ENCODE peak calls at places on chromosome 15, in five cellular contexts. One of them, this sample, is unnamed.

GRCh38 chr15:101148881-101149664 is 102.8 kb downstream of the CHSY1 start:
- DNase-seq in heart left ventricle: no peak
- DNase-seq in PC-3: no peak
- DNase-seq in lower leg skin: no peak
- DNase-seq in MCF 10A: no peak
- DNase-seq in this sample: no peak

GRCh38 chr15:77076325-77076915 is 5.5 kb upstream of the TSPAN3 start:
- DNase-seq in heart left ventricle: no peak
- DNase-seq in PC-3: no peak
- DNase-seq in lower leg skin: no peak
- DNase-seq in MCF 10A: no peak
- DNase-seq in this sample: no peak

GRCh38 chr15:66896611-66897010 is 168.8 kb upstream of the SMAD3 start:
- DNase-seq in heart left ventricle: no peak
- DNase-seq in PC-3: no peak
- DNase-seq in lower leg skin: no peak
- DNase-seq in MCF 10A: no peak
- DNase-seq in this sample: no peak

GRCh38 chr15:61527836-61528589 is 298.9 kb upstream of the RORA start:
- DNase-seq in heart left ventricle: no peak
- DNase-seq in PC-3: no peak
- DNase-seq in lower leg skin: no peak
- DNase-seq in MCF 10A: no peak
- DNase-seq in this sample: no peak

GRCh38 chr15:98609144-98609852 is 39.0 kb upstream of the IGF1R start:
- DNase-seq in heart left ventricle: no peak
- DNase-seq in PC-3: peak; percentile 83
- DNase-seq in lower leg skin: no peak
- DNase-seq in MCF 10A: peak; percentile 71
- DNase-seq in this sample: no peak

GRCh38 chr15:78855746-78856145 is 16.9 kb upstream of the MORF4L1 start:
- DNase-seq in heart left ventricle: no peak
- DNase-seq in PC-3: no peak
- DNase-seq in lower leg skin: no peak
- DNase-seq in MCF 10A: no peak
- DNase-seq in this sample: no peak

GRCh38 chr15:48486228-48486627 is 155.0 kb downstream of the DUT start:
- DNase-seq in heart left ventricle: no peak
- DNase-seq in PC-3: no peak
- DNase-seq in lower leg skin: no peak
- DNase-seq in MCF 10A: no peak
- DNase-seq in this sample: no peak

GRCh38 chr15:52139599-52140462 is 27.3 kb upstream of the BCL2L10 start:
- DNase-seq in heart left ventricle: peak; percentile 74
- DNase-seq in PC-3: peak; percentile 79
- DNase-seq in lower leg skin: peak; percentile 64
- DNase-seq in MCF 10A: peak; percentile 80
- DNase-seq in this sample: peak; percentile 72

GRCh38 chr15:59917504-59918157 is 86.5 kb upstream of the FOXB1 start:
- DNase-seq in heart left ventricle: no peak
- DNase-seq in PC-3: peak; percentile 77
- DNase-seq in lower leg skin: peak; percentile 15
- DNase-seq in MCF 10A: peak; percentile 81
- DNase-seq in this sample: no peak

GRCh38 chr15:90839187-90840071 is 29.0 kb upstream of the FURIN start:
- DNase-seq in heart left ventricle: no peak
- DNase-seq in PC-3: no peak
- DNase-seq in lower leg skin: no peak
- DNase-seq in MCF 10A: peak; percentile 66
- DNase-seq in this sample: no peak

GRCh38 chr15:97929456-97930229 is 30.9 kb upstream of the ARRDC4 start:
- DNase-seq in heart left ventricle: no peak
- DNase-seq in PC-3: peak; percentile 76
- DNase-seq in lower leg skin: no peak
- DNase-seq in MCF 10A: peak; percentile 29
- DNase-seq in this sample: no peak

GRCh38 chr15:100340721-100341661 is 784 bp downstream of the ADAMTS17 start:
- DNase-seq in heart left ventricle: no peak
- DNase-seq in PC-3: no peak
- DNase-seq in lower leg skin: no peak
- DNase-seq in MCF 10A: no peak
- DNase-seq in this sample: peak; percentile 61

GRCh38 chr15:36579792-36580431 is 486 bp downstream of the CDIN1 start:
- DNase-seq in heart left ventricle: peak; percentile 66
- DNase-seq in PC-3: peak; percentile 18
- DNase-seq in lower leg skin: peak; percentile 28
- DNase-seq in MCF 10A: peak; percentile 3
- DNase-seq in this sample: no peak

GRCh38 chr15:99438691-99439523 is 126.9 kb upstream of the MEF2A start:
- DNase-seq in heart left ventricle: no peak
- DNase-seq in PC-3: no peak
- DNase-seq in lower leg skin: peak; percentile 12
- DNase-seq in MCF 10A: no peak
- DNase-seq in this sample: peak; percentile 45

GRCh38 chr15:101359365-101359947 is 64.4 kb upstream of the SNRPA1 start:
- DNase-seq in heart left ventricle: no peak
- DNase-seq in PC-3: peak; percentile 79
- DNase-seq in lower leg skin: no peak
- DNase-seq in MCF 10A: peak; percentile 77
- DNase-seq in this sample: no peak

GRCh38 chr15:66838202-66838601 is 136.2 kb downstream of the SMAD6 start:
- DNase-seq in heart left ventricle: no peak
- DNase-seq in PC-3: no peak
- DNase-seq in lower leg skin: no peak
- DNase-seq in MCF 10A: no peak
- DNase-seq in this sample: no peak

GRCh38 chr15:80779658-80780415 is 667 bp downstream of the CEMIP start:
- DNase-seq in heart left ventricle: no peak
- DNase-seq in PC-3: peak; percentile 48
- DNase-seq in lower leg skin: no peak
- DNase-seq in MCF 10A: peak; percentile 63
- DNase-seq in this sample: peak; percentile 14

GRCh38 chr15:90638241-90638691 is 78.9 kb upstream of the BLM start:
- DNase-seq in heart left ventricle: no peak
- DNase-seq in PC-3: no peak
- DNase-seq in lower leg skin: no peak
- DNase-seq in MCF 10A: no peak
- DNase-seq in this sample: no peak

GRCh38 chr15:63349156-63349555 is 32.5 kb downstream of the CA12 start:
- DNase-seq in heart left ventricle: no peak
- DNase-seq in PC-3: peak; percentile 57
- DNase-seq in lower leg skin: no peak
- DNase-seq in MCF 10A: peak; percentile 49
- DNase-seq in this sample: no peak

GRCh38 chr15:43516801-43517353 is 531 bp upstream of the MAP1A start:
- DNase-seq in heart left ventricle: no peak
- DNase-seq in PC-3: no peak
- DNase-seq in lower leg skin: no peak
- DNase-seq in MCF 10A: no peak
- DNase-seq in this sample: no peak

GRCh38 chr15:67080118-67080899 is 14.9 kb downstream of the SMAD3 start:
- DNase-seq in heart left ventricle: no peak
- DNase-seq in PC-3: no peak
- DNase-seq in lower leg skin: no peak
- DNase-seq in MCF 10A: no peak
- DNase-seq in this sample: peak; percentile 61

GRCh38 chr15:45662375-45662774 is 27.5 kb downstream of the SQOR start:
- DNase-seq in heart left ventricle: no peak
- DNase-seq in PC-3: no peak
- DNase-seq in lower leg skin: no peak
- DNase-seq in MCF 10A: no peak
- DNase-seq in this sample: no peak

GRCh38 chr15:58285921-58286278 is 145.9 kb upstream of the LIPC start:
- DNase-seq in heart left ventricle: no peak
- DNase-seq in PC-3: no peak
- DNase-seq in lower leg skin: no peak
- DNase-seq in MCF 10A: no peak
- DNase-seq in this sample: no peak

GRCh38 chr15:62209322-62209721 is 44.2 kb upstream of the C2CD4B start:
- DNase-seq in heart left ventricle: no peak
- DNase-seq in PC-3: no peak
- DNase-seq in lower leg skin: peak; percentile 23
- DNase-seq in MCF 10A: no peak
- DNase-seq in this sample: no peak

GRCh38 chr15:51752918-51753317 is 1.5 kb downstream of the TMOD2 start:
- DNase-seq in heart left ventricle: no peak
- DNase-seq in PC-3: no peak
- DNase-seq in lower leg skin: no peak
- DNase-seq in MCF 10A: no peak
- DNase-seq in this sample: no peak

GRCh38 chr15:39589815-39590644 is 9.2 kb downstream of the THBS1 start:
- DNase-seq in heart left ventricle: no peak
- DNase-seq in PC-3: peak; percentile 3
- DNase-seq in lower leg skin: no peak
- DNase-seq in MCF 10A: no peak
- DNase-seq in this sample: no peak

GRCh38 chr15:71680079-71680461 is 130.3 kb upstream of the NR2E3 start:
- DNase-seq in heart left ventricle: no peak
- DNase-seq in PC-3: peak; percentile 83
- DNase-seq in lower leg skin: no peak
- DNase-seq in MCF 10A: no peak
- DNase-seq in this sample: no peak

GRCh38 chr15:68230157-68231100 is 901 bp upstream of the CLN6 start:
- DNase-seq in heart left ventricle: no peak
- DNase-seq in PC-3: peak; percentile 3
- DNase-seq in lower leg skin: peak; percentile 38
- DNase-seq in MCF 10A: peak; percentile 17
- DNase-seq in this sample: no peak

GRCh38 chr15:80906159-80906775 is 83.4 kb downstream of the MESD start:
- DNase-seq in heart left ventricle: no peak
- DNase-seq in PC-3: peak; percentile 88
- DNase-seq in lower leg skin: no peak
- DNase-seq in MCF 10A: peak; percentile 91
- DNase-seq in this sample: peak; percentile 47

GRCh38 chr15:27459836-27460235 is 488.9 kb downstream of the GABRG3 start:
- DNase-seq in heart left ventricle: no peak
- DNase-seq in PC-3: no peak
- DNase-seq in lower leg skin: no peak
- DNase-seq in MCF 10A: no peak
- DNase-seq in this sample: no peak

GRCh38 chr15:101348015-101348414 is 53.0 kb upstream of the SNRPA1 start:
- DNase-seq in heart left ventricle: no peak
- DNase-seq in PC-3: no peak
- DNase-seq in lower leg skin: no peak
- DNase-seq in MCF 10A: no peak
- DNase-seq in this sample: no peak

GRCh38 chr15:85533949-85534543 is 153.6 kb downstream of the AKAP13 start:
- DNase-seq in heart left ventricle: no peak
- DNase-seq in PC-3: no peak
- DNase-seq in lower leg skin: no peak
- DNase-seq in MCF 10A: no peak
- DNase-seq in this sample: no peak

GRCh38 chr15:67433495-67434099 is 87.3 kb upstream of the C15orf61 start:
- DNase-seq in heart left ventricle: no peak
- DNase-seq in PC-3: peak; percentile 67
- DNase-seq in lower leg skin: peak; percentile 17
- DNase-seq in MCF 10A: peak; percentile 54
- DNase-seq in this sample: no peak

GRCh38 chr15:39270976-39271375 is 309.9 kb upstream of the THBS1 start:
- DNase-seq in heart left ventricle: no peak
- DNase-seq in PC-3: peak; percentile 73
- DNase-seq in lower leg skin: no peak
- DNase-seq in MCF 10A: peak; percentile 55
- DNase-seq in this sample: no peak

GRCh38 chr15:55991841-55992768 is 1.3 kb downstream of the NEDD4 start:
- DNase-seq in heart left ventricle: no peak
- DNase-seq in PC-3: no peak
- DNase-seq in lower leg skin: no peak
- DNase-seq in MCF 10A: no peak
- DNase-seq in this sample: no peak

GRCh38 chr15:55990986-55991385 is 2.4 kb downstream of the NEDD4 start:
- DNase-seq in heart left ventricle: no peak
- DNase-seq in PC-3: no peak
- DNase-seq in lower leg skin: no peak
- DNase-seq in MCF 10A: no peak
- DNase-seq in this sample: no peak

GRCh38 chr15:55992769-55993110 is 672 bp downstream of the NEDD4 start:
- DNase-seq in heart left ventricle: no peak
- DNase-seq in PC-3: no peak
- DNase-seq in lower leg skin: no peak
- DNase-seq in MCF 10A: no peak
- DNase-seq in this sample: no peak

GRCh38 chr15:55993111-55993803 is at the start of gene NEDD4:
- DNase-seq in heart left ventricle: peak; percentile 92
- DNase-seq in PC-3: peak; percentile 81
- DNase-seq in lower leg skin: peak; percentile 80
- DNase-seq in MCF 10A: peak; percentile 90
- DNase-seq in this sample: peak; percentile 89

GRCh38 chr15:55993804-55994539 is 560 bp upstream of the NEDD4 start:
- DNase-seq in heart left ventricle: no peak
- DNase-seq in PC-3: peak; percentile 41
- DNase-seq in lower leg skin: no peak
- DNase-seq in MCF 10A: peak; percentile 57
- DNase-seq in this sample: no peak
- TF ChIP-seq CTCF in heart left ventricle: no peak
- TF ChIP-seq CTCF in PC-3: peak; percentile 37
- TF ChIP-seq CTCF in lower leg skin: no peak
- TF ChIP-seq CTCF in MCF 10A: no peak
- TF ChIP-seq CTCF in this sample: no peak

GRCh38 chr15:96750361-96750760 is 419.9 kb downstream of the NR2F2 start:
- DNase-seq in heart left ventricle: no peak
- DNase-seq in PC-3: no peak
- DNase-seq in lower leg skin: no peak
- DNase-seq in MCF 10A: no peak
- DNase-seq in this sample: no peak
- TF ChIP-seq CTCF in heart left ventricle: no peak
- TF ChIP-seq CTCF in PC-3: no peak
- TF ChIP-seq CTCF in lower leg skin: no peak
- TF ChIP-seq CTCF in MCF 10A: no peak
- TF ChIP-seq CTCF in this sample: no peak

GRCh38 chr15:40941528-40942336 is 11.5 kb upstream of the CHAC1 start:
- DNase-seq in heart left ventricle: peak; percentile 92
- DNase-seq in PC-3: peak; percentile 84
- DNase-seq in lower leg skin: peak; percentile 62
- DNase-seq in MCF 10A: peak; percentile 75
- DNase-seq in this sample: peak; percentile 88
- TF ChIP-seq CTCF in heart left ventricle: peak; percentile 49
- TF ChIP-seq CTCF in PC-3: peak; percentile 43
- TF ChIP-seq CTCF in lower leg skin: no peak
- TF ChIP-seq CTCF in MCF 10A: peak; percentile 73
- TF ChIP-seq CTCF in this sample: peak; percentile 80

DNA sequence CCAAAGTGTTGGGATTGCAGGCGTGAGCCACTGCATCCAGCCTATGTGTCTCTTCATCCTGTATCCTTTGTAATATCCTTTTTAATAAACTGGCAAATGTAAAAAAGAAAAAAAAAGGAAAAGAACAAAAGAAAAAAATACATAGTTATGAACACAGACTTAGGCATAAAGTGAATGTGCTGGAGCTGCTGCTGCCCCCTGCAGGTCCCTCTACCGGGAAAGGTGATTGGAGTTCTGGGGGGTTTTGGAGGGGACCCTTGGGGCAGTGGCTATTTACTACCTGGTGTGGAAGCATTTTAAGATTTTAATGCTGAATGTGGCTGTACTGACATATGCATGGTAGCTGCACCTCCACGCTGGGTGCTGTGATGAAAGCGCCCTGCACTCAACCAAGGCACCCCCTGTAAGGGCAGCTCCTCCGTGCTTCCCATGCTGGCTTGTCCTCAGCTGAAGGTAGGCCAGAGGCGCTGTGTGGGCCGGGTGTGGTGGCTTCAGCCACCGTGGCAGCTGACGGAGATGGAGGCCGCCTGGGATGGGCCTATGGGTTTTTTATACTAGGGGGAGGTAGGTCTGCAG is 49.9 kb downstream of the RPLP1 start:
- DNase-seq in heart left ventricle: no peak
- DNase-seq in PC-3: no peak
- DNase-seq in lower leg skin: no peak
- DNase-seq in MCF 10A: no peak
- DNase-seq in this sample: no peak
- TF ChIP-seq CTCF in heart left ventricle: no peak
- TF ChIP-seq CTCF in PC-3: peak; percentile 46
- TF ChIP-seq CTCF in lower leg skin: no peak
- TF ChIP-seq CTCF in MCF 10A: no peak
- TF ChIP-seq CTCF in this sample: peak; percentile 8

This sample was measured in psoas muscle.